ENCODE peak calls at places on chromosomes 11 and 22, in eight cellular contexts. W is heart right ventricle, E is progenitor cell of endocrine pancreas, A is glutamatergic neuron, Y is AG09319, P is A549, U is psoas muscle, V is endothelial cell. M is an unnamed sample.

GRCh38 chr11:3169235-3169951 is 4.3 kb upstream of the OSBPL5 start:
- DNase-seq in W (peak), E (no peak), A (peak), Y (no peak), P (no peak), U (peak), V (no peak), M (no peak)

GRCh38 chr11:12845739-12846358 is 163.3 kb upstream of the RASSF10 start:
- DNase-seq in W (no peak), E (peak), A (peak), Y (no peak), P (no peak), U (no peak), V (no peak), M (no peak)

GRCh38 chr11:105357764-105358163 is 218.2 kb upstream of the CARD18 start:
- DNase-seq in W (no peak), E (no peak), A (no peak), Y (no peak), P (no peak), U (no peak), V (no peak), M (no peak)

GRCh38 chr11:105670811-105671210 is 60.9 kb downstream of the GRIA4 start:
- DNase-seq in W (no peak), E (no peak), A (no peak), Y (no peak), P (no peak), U (no peak), V (no peak), M (no peak)

GRCh38 chr11:11965192-11965591 is 43.2 kb downstream of the DKK3 start:
- DNase-seq in W (no peak), E (no peak), A (no peak), Y (no peak), P (no peak), U (no peak), V (no peak), M (no peak)

GRCh38 chr22:45535400-45535799 is 32.7 kb downstream of the FBLN1 start:
- DNase-seq in W (no peak), E (no peak), A (no peak), Y (no peak), P (no peak), U (no peak), V (no peak), M (no peak)

GRCh38 chr22:17112491-17113042 is 8.6 kb downstream of the TMEM121B start:
- DNase-seq in W (no peak), E (no peak), A (no peak), Y (no peak), P (no peak), U (no peak), V (no peak), M (no peak)

GRCh38 chr11:82356316-82356715 is 377.3 kb downstream of the FAM181B start:
- DNase-seq in W (no peak), E (no peak), A (no peak), Y (no peak), P (no peak), U (no peak), V (no peak), M (no peak)

GRCh38 chr11:61273151-61274078 is 21.7 kb downstream of the VWCE start:
- DNase-seq in W (no peak), E (no peak), A (no peak), Y (no peak), P (no peak), U (no peak), V (no peak), M (no peak)

GRCh38 chr11:32858731-32859130 is 29.0 kb downstream of the PRRG4 start:
- DNase-seq in W (no peak), E (no peak), A (no peak), Y (no peak), P (no peak), U (no peak), V (no peak), M (no peak)
- TF ChIP-seq CTCF in W (no peak), E (peak), A (peak), Y (no peak), P (no peak), U (no peak), V (peak), M (no peak)

GRCh38 chr11:32438883-32439487 is 3.6 kb upstream of the WT1 start:
- DNase-seq in W (no peak), E (peak), A (peak), Y (no peak), P (no peak), U (no peak), V (peak), M (peak)

GRCh38 chr11:32440372-32440888 is 5.1 kb upstream of the WT1 start:
- DNase-seq in W (no peak), E (no peak), A (no peak), Y (no peak), P (no peak), U (no peak), V (no peak), M (no peak)

GRCh38 chr11:32438346-32438882 is 3.1 kb upstream of the WT1 start:
- DNase-seq in W (no peak), E (no peak), A (no peak), Y (no peak), P (no peak), U (no peak), V (no peak), M (peak)

GRCh38 chr11:32440920-32441319 is 5.6 kb upstream of the WT1 start:
- DNase-seq in W (no peak), E (no peak), A (no peak), Y (no peak), P (no peak), U (no peak), V (peak), M (no peak)

GRCh38 chr11:32439488-32440210 is 4.3 kb upstream of the WT1 start:
- DNase-seq in W (no peak), E (no peak), A (no peak), Y (no peak), P (no peak), U (no peak), V (no peak), M (no peak)
- TF ChIP-seq CTCF in W (no peak), E (no peak), A (no peak), Y (no peak), P (no peak), U (no peak), V (no peak), M (no peak)

GRCh38 chr11:17718510-17718962 is 835 bp upstream of the MYOD1 start:
- DNase-seq in W (no peak), E (no peak), A (no peak), Y (no peak), P (no peak), U (no peak), V (no peak), M (no peak)

GRCh38 chr11:17719028-17719939 is at the start of gene MYOD1:
- DNase-seq in W (no peak), E (no peak), A (peak), Y (no peak), P (no peak), U (peak), V (no peak), M (no peak)

GRCh38 chr11:17720796-17721171 is 1.4 kb downstream of the MYOD1 start:
- DNase-seq in W (no peak), E (no peak), A (no peak), Y (no peak), P (no peak), U (no peak), V (no peak), M (no peak)

GRCh38 chr11:17721242-17721999 is 2.0 kb downstream of the MYOD1 start:
- DNase-seq in W (no peak), E (no peak), A (peak), Y (no peak), P (no peak), U (no peak), V (no peak), M (no peak)

DNA sequence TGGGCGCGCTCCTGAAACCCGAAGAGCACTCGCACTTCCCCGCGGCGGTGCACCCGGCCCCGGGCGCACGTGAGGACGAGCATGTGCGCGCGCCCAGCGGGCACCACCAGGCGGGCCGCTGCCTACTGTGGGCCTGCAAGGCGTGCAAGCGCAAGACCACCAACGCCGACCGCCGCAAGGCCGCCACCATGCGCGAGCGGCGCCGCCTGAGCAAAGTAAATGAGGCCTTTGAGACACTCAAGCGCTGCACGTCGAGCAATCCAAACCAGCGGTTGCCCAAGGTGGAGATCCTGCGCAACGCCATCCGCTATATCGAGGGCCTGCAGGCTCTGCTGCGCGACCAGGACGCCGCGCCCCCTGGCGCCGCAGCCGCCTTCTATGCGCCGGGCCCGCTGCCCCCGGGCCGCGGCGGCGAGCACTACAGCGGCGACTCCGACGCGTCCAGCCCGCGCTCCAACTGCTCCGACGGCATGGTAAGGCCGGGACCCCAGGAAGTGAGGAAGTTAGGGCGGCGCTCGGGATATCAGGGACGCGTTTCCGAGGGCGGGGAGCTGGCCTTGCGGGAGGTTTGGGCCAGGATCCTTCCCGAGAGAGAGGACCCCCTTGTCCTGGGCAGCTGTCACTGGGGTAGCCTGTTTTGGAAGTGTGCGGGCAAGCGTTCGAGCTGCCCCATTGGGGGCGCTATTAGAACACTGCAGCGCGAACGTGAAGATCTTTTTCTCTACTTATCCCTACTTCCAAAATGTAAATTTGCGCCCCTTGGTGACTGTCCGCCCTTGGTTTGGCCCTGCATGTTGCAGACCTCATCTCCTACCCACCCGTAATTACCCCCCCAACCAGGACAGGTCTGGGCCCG is 797 bp downstream of the MYOD1 start:
- DNase-seq in W (no peak), E (no peak), A (peak), Y (no peak), P (no peak), U (no peak), V (peak), M (no peak)
- TF ChIP-seq CTCF in W (no peak), E (peak), A (no peak), Y (no peak), P (peak), U (peak), V (peak), M (no peak)

GRCh38 chr11:62588966-62589637 is 2.2 kb downstream of the TUT1 start:
- DNase-seq in W (no peak), E (no peak), A (no peak), Y (no peak), P (no peak), U (no peak), V (no peak), M (no peak)
- TF ChIP-seq CTCF in W (no peak), E (peak), A (no peak), Y (no peak), P (peak), U (peak), V (peak), M (no peak)

GRCh38 chr11:64381350-64381749 is 22.4 kb downstream of the RPS6KA4 start:
- DNase-seq in W (no peak), E (no peak), A (no peak), Y (no peak), P (no peak), U (no peak), V (no peak), M (no peak)
- TF ChIP-seq CTCF in W (no peak), E (no peak), A (no peak), Y (no peak), P (no peak), U (no peak), V (no peak), M (no peak)

DNA sequence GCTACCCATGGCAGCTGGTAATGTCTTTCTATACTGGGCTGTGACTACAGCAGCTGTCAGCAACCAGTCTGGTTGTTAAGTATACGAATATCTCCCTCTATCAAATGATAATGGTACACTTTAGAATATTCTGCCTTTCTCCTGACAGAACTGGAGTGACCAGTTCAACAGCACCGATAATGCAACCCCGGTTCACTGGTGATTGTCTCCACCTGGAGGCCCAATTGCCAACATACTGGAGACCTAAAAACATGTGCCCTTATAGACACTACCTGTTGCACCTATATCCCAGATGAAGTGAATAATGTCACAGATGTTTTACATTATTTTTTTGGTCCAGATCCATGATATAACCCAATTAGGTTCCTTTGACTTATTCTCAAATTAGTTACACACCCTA is 21.1 kb downstream of the OR5P2 start:
- DNase-seq in W (no peak), E (no peak), A (no peak), Y (no peak), P (no peak), U (no peak), V (no peak), M (no peak)
- TF ChIP-seq CTCF in W (no peak), E (no peak), A (no peak), Y (no peak), P (no peak), U (no peak), V (no peak), M (no peak)

GRCh38 chr11:73330569-73331093 is 22.6 kb downstream of the ARHGEF17 start:
- DNase-seq in W (no peak), E (no peak), A (peak), Y (no peak), P (peak), U (no peak), V (peak), M (no peak)
- TF ChIP-seq CTCF in W (peak), E (peak), A (no peak), Y (peak), P (no peak), U (no peak), V (peak), M (no peak)

M was measured in GM20000.